ENCODE peak calls at places on chromosomes 13 and 19, in six cellular contexts. One of them, this sample, is unnamed.

GRCh38 chr19:6126335-6126974 is 9.0 kb upstream of the ACSBG2 start:
- DNase-seq in stimulated activated CD4-positive, alpha-beta T cell treated with anti-CD3 and anti-CD28 coated beads, Interleukin-1b, Interleukin-23, amount 100 ng/mL, for 24 hours: no peak
- DNase-seq in cardiac fibroblast: peak
- DNase-seq in activated naive CD4-positive, alpha-beta T cell: no peak
- DNase-seq in amygdala: no peak
- DNase-seq in stomach: no peak
- DNase-seq in this sample: no peak

GRCh38 chr13:42985312-42986175 is 6.5 kb downstream of the EPSTI1 start:
- DNase-seq in amygdala: no peak
- DNase-seq in cardiac fibroblast: peak
- DNase-seq in stimulated activated CD4-positive, alpha-beta T cell treated with anti-CD3 and anti-CD28 coated beads, Interleukin-1b, Interleukin-23, amount 100 ng/mL, for 24 hours: no peak
- DNase-seq in stomach: peak
- DNase-seq in activated naive CD4-positive, alpha-beta T cell: no peak
- DNase-seq in this sample: peak

GRCh38 chr13:35723820-35724219 is 247.3 kb upstream of the MAB21L1 start:
- DNase-seq in amygdala: no peak
- DNase-seq in cardiac fibroblast: peak
- DNase-seq in stimulated activated CD4-positive, alpha-beta T cell treated with anti-CD3 and anti-CD28 coated beads, Interleukin-1b, Interleukin-23, amount 100 ng/mL, for 24 hours: no peak
- DNase-seq in stomach: no peak
- DNase-seq in activated naive CD4-positive, alpha-beta T cell: no peak
- DNase-seq in this sample: no peak

GRCh38 chr19:49017666-49018351 is 918 bp upstream of the LHB start:
- DNase-seq in activated naive CD4-positive, alpha-beta T cell: peak
- DNase-seq in stimulated activated CD4-positive, alpha-beta T cell treated with anti-CD3 and anti-CD28 coated beads, Interleukin-1b, Interleukin-23, amount 100 ng/mL, for 24 hours: peak
- DNase-seq in stomach: peak
- DNase-seq in cardiac fibroblast: peak
- DNase-seq in amygdala: no peak
- DNase-seq in this sample: no peak

GRCh38 chr13:26255717-26256277 is 1.9 kb downstream of the CDK8 start:
- DNase-seq in amygdala: no peak
- DNase-seq in activated naive CD4-positive, alpha-beta T cell: no peak
- DNase-seq in cardiac fibroblast: peak
- DNase-seq in stimulated activated CD4-positive, alpha-beta T cell treated with anti-CD3 and anti-CD28 coated beads, Interleukin-1b, Interleukin-23, amount 100 ng/mL, for 24 hours: no peak
- DNase-seq in stomach: no peak
- DNase-seq in this sample: no peak

GRCh38 chr19:5303208-5303607 is 37.4 kb downstream of the PTPRS start:
- DNase-seq in stomach: no peak
- DNase-seq in amygdala: no peak
- DNase-seq in stimulated activated CD4-positive, alpha-beta T cell treated with anti-CD3 and anti-CD28 coated beads, Interleukin-1b, Interleukin-23, amount 100 ng/mL, for 24 hours: no peak
- DNase-seq in activated naive CD4-positive, alpha-beta T cell: no peak
- DNase-seq in cardiac fibroblast: no peak
- DNase-seq in this sample: no peak

GRCh38 chr19:1069009-1069779 is 2.2 kb downstream of the ARHGAP45 start:
- DNase-seq in amygdala: no peak
- DNase-seq in stomach: peak
- DNase-seq in stimulated activated CD4-positive, alpha-beta T cell treated with anti-CD3 and anti-CD28 coated beads, Interleukin-1b, Interleukin-23, amount 100 ng/mL, for 24 hours: no peak
- DNase-seq in activated naive CD4-positive, alpha-beta T cell: peak
- DNase-seq in cardiac fibroblast: no peak
- DNase-seq in this sample: peak

GRCh38 chr19:2883686-2884439 is 16.7 kb downstream of the ZNF556 start:
- DNase-seq in activated naive CD4-positive, alpha-beta T cell: no peak
- DNase-seq in amygdala: no peak
- DNase-seq in stomach: no peak
- DNase-seq in cardiac fibroblast: no peak
- DNase-seq in stimulated activated CD4-positive, alpha-beta T cell treated with anti-CD3 and anti-CD28 coated beads, Interleukin-1b, Interleukin-23, amount 100 ng/mL, for 24 hours: no peak
- DNase-seq in this sample: no peak

GRCh38 chr19:41088151-41088550 is at the start of gene CYP2A13:
- DNase-seq in activated naive CD4-positive, alpha-beta T cell: no peak
- DNase-seq in amygdala: no peak
- DNase-seq in cardiac fibroblast: no peak
- DNase-seq in stomach: no peak
- DNase-seq in stimulated activated CD4-positive, alpha-beta T cell treated with anti-CD3 and anti-CD28 coated beads, Interleukin-1b, Interleukin-23, amount 100 ng/mL, for 24 hours: no peak
- DNase-seq in this sample: no peak

GRCh38 chr13:113837554-113838355 is 26.1 kb downstream of the GAS6 start:
- DNase-seq in stomach: peak
- DNase-seq in amygdala: peak
- DNase-seq in activated naive CD4-positive, alpha-beta T cell: no peak
- DNase-seq in cardiac fibroblast: peak
- DNase-seq in stimulated activated CD4-positive, alpha-beta T cell treated with anti-CD3 and anti-CD28 coated beads, Interleukin-1b, Interleukin-23, amount 100 ng/mL, for 24 hours: no peak
- DNase-seq in this sample: peak

GRCh38 chr13:23876265-23876664 is 12.9 kb downstream of the MIPEP start:
- DNase-seq in activated naive CD4-positive, alpha-beta T cell: no peak
- DNase-seq in cardiac fibroblast: peak
- DNase-seq in amygdala: no peak
- DNase-seq in stomach: no peak
- DNase-seq in stimulated activated CD4-positive, alpha-beta T cell treated with anti-CD3 and anti-CD28 coated beads, Interleukin-1b, Interleukin-23, amount 100 ng/mL, for 24 hours: no peak
- DNase-seq in this sample: no peak

GRCh38 chr19:9054768-9055167 is 32.1 kb upstream of the OR1M1 start:
- DNase-seq in cardiac fibroblast: no peak
- DNase-seq in amygdala: no peak
- DNase-seq in stimulated activated CD4-positive, alpha-beta T cell treated with anti-CD3 and anti-CD28 coated beads, Interleukin-1b, Interleukin-23, amount 100 ng/mL, for 24 hours: no peak
- DNase-seq in stomach: no peak
- DNase-seq in activated naive CD4-positive, alpha-beta T cell: no peak
- DNase-seq in this sample: no peak

GRCh38 chr13:30510811-30511371 is 45.2 kb upstream of the HMGB1 start:
- DNase-seq in amygdala: no peak
- DNase-seq in activated naive CD4-positive, alpha-beta T cell: no peak
- DNase-seq in stimulated activated CD4-positive, alpha-beta T cell treated with anti-CD3 and anti-CD28 coated beads, Interleukin-1b, Interleukin-23, amount 100 ng/mL, for 24 hours: no peak
- DNase-seq in stomach: no peak
- DNase-seq in cardiac fibroblast: no peak
- DNase-seq in this sample: no peak